ENCODE peak calls at places on chromosomes 7 and 10, in four cellular contexts. One of them, this sample, is unnamed. For H3K4me1, the result is how much of the 10 kb centered on the place peaks cover.

GRCh38 chr7:149838992-149839408 is 825 bp downstream of the ZNF862 start:
- DNase-seq in Karpas-422: no peak
- DNase-seq in GM23248: peak
- DNase-seq in HCT116: no peak
- DNase-seq in this sample: peak

GRCh38 chr7:122887198-122887597 is 938 bp upstream of the CADPS2 start:
- DNase-seq in Karpas-422: no peak
- DNase-seq in GM23248: peak
- DNase-seq in HCT116: peak
- DNase-seq in this sample: peak

GRCh38 chr10:94545277-94546057 is at the start of gene HELLS:
- DNase-seq in Karpas-422: peak
- DNase-seq in GM23248: peak
- DNase-seq in HCT116: peak
- DNase-seq in this sample: peak

GRCh38 chr10:6665847-6666246 is 85.8 kb upstream of the PRKCQ start:
- DNase-seq in Karpas-422: no peak
- DNase-seq in GM23248: no peak
- DNase-seq in HCT116: no peak
- DNase-seq in this sample: no peak

GRCh38 chr10:103896225-103896624 is 21.8 kb downstream of the STN1 start:
- DNase-seq in Karpas-422: no peak
- DNase-seq in GM23248: peak
- DNase-seq in HCT116: peak
- DNase-seq in this sample: no peak

GRCh38 chr10:132100556-132101349 is 35.0 kb downstream of the JAKMIP3 start:
- DNase-seq in Karpas-422: no peak
- DNase-seq in GM23248: no peak
- DNase-seq in HCT116: no peak
- DNase-seq in this sample: no peak

GRCh38 chr10:34364253-34365037 is 450.7 kb downstream of the PARD3 start:
- DNase-seq in Karpas-422: no peak
- DNase-seq in GM23248: no peak
- DNase-seq in HCT116: no peak
- DNase-seq in this sample: peak

GRCh38 chr7:155764432-155764798 is 47.8 kb downstream of the SHH start:
- DNase-seq in Karpas-422: no peak
- DNase-seq in GM23248: no peak
- DNase-seq in HCT116: no peak
- DNase-seq in this sample: no peak

GRCh38 chr10:31187607-31188210 is 131.3 kb upstream of the ZEB1 start:
- DNase-seq in Karpas-422: no peak
- DNase-seq in GM23248: no peak
- DNase-seq in HCT116: no peak
- DNase-seq in this sample: no peak

GRCh38 chr10:125080296-125080695 is 80.1 kb downstream of the CTBP2 start:
- DNase-seq in Karpas-422: no peak
- DNase-seq in GM23248: no peak
- DNase-seq in HCT116: no peak
- DNase-seq in this sample: no peak

GRCh38 chr7:140375808-140376730 is 22.3 kb downstream of the SLC37A3 start:
- DNase-seq in Karpas-422: no peak
- DNase-seq in GM23248: no peak
- DNase-seq in HCT116: no peak
- DNase-seq in this sample: no peak

GRCh38 chr7:23205861-23206510 is 24.1 kb downstream of the NUP42 start:
- DNase-seq in Karpas-422: no peak
- DNase-seq in GM23248: no peak
- DNase-seq in HCT116: no peak
- DNase-seq in this sample: no peak

GRCh38 chr10:132296671-132297443 is 10.9 kb downstream of the STK32C start:
- DNase-seq in Karpas-422: no peak
- DNase-seq in GM23248: no peak
- DNase-seq in HCT116: no peak
- DNase-seq in this sample: no peak

GRCh38 chr7:91846436-91846835 is 34.1 kb downstream of the MTERF1 start:
- DNase-seq in Karpas-422: no peak
- DNase-seq in GM23248: peak
- DNase-seq in HCT116: no peak
- DNase-seq in this sample: peak

GRCh38 chr7:17988136-17988535 is 39.5 kb downstream of the PRPS1L1 start:
- DNase-seq in Karpas-422: no peak
- DNase-seq in GM23248: no peak
- DNase-seq in HCT116: no peak
- DNase-seq in this sample: no peak

GRCh38 chr10:3780766-3781457 is 4.1 kb downstream of the KLF6 start:
- DNase-seq in Karpas-422: no peak
- DNase-seq in GM23248: peak
- DNase-seq in HCT116: no peak
- DNase-seq in this sample: peak
- H3K4me1 ChIP-seq in Karpas-422: under half
- H3K4me1 ChIP-seq in GM23248: under half
- H3K4me1 ChIP-seq in HCT116: half or more
- H3K4me1 ChIP-seq in this sample: half or more

DNA sequence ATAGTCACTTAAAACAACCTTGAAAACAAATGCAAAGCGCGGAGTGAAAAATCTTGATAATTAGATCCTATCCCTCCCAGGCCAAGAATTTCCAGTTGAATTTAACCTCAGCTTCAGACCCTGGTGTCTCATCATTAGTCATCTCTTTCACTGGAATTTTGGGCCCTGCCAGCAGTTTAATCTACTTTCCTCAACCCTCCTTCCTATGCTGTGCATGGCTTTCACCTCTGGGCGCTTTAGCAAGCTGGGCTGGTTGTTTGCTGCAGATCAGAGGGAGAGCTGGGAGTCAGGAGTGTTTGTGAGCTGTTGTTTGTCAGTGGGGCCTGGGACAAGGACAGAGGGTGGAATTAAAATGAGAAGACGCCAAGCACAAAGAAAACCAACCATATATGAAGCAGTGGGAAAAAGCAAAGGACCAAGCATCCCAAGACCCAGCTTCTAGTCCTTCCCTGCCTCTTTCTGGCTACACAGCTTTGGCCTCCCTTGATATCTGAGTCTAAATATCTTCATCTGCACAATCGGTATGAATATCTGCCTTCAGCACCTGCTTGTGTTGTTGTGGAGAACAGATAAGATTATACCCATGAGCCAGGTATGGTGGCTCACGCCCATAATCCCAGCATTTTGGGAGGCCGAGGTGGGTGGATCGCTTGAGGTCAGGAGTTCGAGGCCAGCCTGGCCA is 13.5 kb downstream of the MYOF start:
- DNase-seq in Karpas-422: no peak
- DNase-seq in GM23248: peak
- DNase-seq in HCT116: peak
- DNase-seq in this sample: peak
- H3K4me1 ChIP-seq in Karpas-422: under half
- H3K4me1 ChIP-seq in GM23248: half or more
- H3K4me1 ChIP-seq in HCT116: half or more
- H3K4me1 ChIP-seq in this sample: half or more

DNA sequence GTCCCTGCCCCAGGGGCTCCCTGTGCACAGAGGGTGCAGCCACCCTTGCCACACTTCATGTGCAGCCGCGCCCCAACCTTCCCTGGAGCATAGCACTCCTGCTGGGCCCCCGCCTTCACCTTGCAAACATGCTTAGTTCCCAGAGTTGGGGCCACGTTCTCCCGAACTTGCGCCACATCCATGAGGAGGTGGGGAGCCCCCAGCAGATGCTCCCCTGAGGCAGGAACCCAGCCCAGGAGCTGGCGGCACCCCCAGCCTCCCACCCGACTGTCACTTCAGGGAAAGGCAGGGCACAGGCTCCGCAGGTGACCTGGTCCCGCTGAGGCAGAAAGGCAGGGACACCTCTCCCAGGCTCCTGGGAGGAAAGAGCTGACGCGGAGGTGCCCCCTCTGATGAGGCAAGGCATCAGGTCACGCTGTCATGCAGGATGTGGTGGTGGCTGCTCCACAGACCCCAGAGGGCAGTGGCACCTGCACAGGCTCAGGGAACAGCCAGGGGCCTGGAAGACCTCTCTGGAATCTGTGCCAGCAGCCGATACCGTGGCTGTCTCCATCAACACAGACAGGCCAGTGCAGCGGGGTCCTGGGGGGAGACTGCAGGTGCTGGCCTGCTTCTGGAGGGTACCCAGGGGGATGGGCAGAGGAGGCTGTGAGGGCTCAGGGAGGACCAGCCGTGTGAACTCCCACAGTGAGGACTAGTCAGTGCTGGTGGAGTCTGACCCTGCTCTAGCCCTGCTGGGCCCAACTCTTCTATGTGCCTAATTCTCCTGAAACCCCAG is 221.3 kb downstream of the MAD1L1 start:
- DNase-seq in Karpas-422: no peak
- DNase-seq in GM23248: no peak
- DNase-seq in HCT116: no peak
- DNase-seq in this sample: no peak
- H3K4me1 ChIP-seq in Karpas-422: under half
- H3K4me1 ChIP-seq in GM23248: under half
- H3K4me1 ChIP-seq in HCT116: under half
- H3K4me1 ChIP-seq in this sample: under half

GRCh38 chr7:16874061-16874460 is 7.7 kb downstream of the AGR3 start:
- DNase-seq in Karpas-422: no peak
- DNase-seq in GM23248: no peak
- DNase-seq in HCT116: no peak
- DNase-seq in this sample: no peak
- H3K4me1 ChIP-seq in Karpas-422: under half
- H3K4me1 ChIP-seq in GM23248: under half
- H3K4me1 ChIP-seq in HCT116: under half
- H3K4me1 ChIP-seq in this sample: under half

DNA sequence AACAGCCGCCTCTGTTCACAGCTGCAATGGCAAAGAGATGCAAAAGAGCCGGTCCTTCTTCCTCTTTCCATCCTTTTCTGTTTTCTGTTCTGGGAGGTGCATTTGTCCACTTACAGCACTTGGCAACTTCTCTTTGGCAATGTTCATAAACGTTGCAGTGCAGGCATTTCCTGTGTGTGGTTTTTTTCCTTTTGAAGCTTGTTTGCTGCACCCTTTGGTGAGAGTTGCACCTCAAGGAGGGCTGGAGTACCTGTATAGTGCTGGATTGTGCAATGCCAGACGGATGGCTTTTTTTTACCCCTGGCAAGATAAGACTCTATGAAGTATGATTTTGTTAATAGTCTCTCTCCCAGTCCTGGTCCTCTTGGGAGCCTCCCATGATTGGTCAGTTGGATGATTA is 53.8 kb upstream of the HABP2 start:
- DNase-seq in Karpas-422: no peak
- DNase-seq in GM23248: peak
- DNase-seq in HCT116: no peak
- DNase-seq in this sample: no peak
- H3K4me1 ChIP-seq in Karpas-422: under half
- H3K4me1 ChIP-seq in GM23248: under half
- H3K4me1 ChIP-seq in HCT116: under half
- H3K4me1 ChIP-seq in this sample: under half

GRCh38 chr10:42987575-42987974 is 89.3 kb upstream of the RET start:
- DNase-seq in Karpas-422: no peak
- DNase-seq in GM23248: no peak
- DNase-seq in HCT116: no peak
- DNase-seq in this sample: no peak

GRCh38 chr10:42986618-42987017 is 90.3 kb upstream of the RET start:
- DNase-seq in Karpas-422: no peak
- DNase-seq in GM23248: no peak
- DNase-seq in HCT116: no peak
- DNase-seq in this sample: no peak

GRCh38 chr10:42985436-42986316 is 91.2 kb upstream of the RET start:
- DNase-seq in Karpas-422: no peak
- DNase-seq in GM23248: no peak
- DNase-seq in HCT116: no peak
- DNase-seq in this sample: no peak

GRCh38 chr10:42988069-42988468 is 88.8 kb upstream of the RET start:
- DNase-seq in Karpas-422: no peak
- DNase-seq in GM23248: no peak
- DNase-seq in HCT116: no peak
- DNase-seq in this sample: no peak

GRCh38 chr10:42987121-42987541 is 89.7 kb upstream of the RET start:
- DNase-seq in Karpas-422: no peak
- DNase-seq in GM23248: no peak
- DNase-seq in HCT116: no peak
- DNase-seq in this sample: no peak
- H3K4me1 ChIP-seq in Karpas-422: under half
- H3K4me1 ChIP-seq in GM23248: under half
- H3K4me1 ChIP-seq in HCT116: under half
- H3K4me1 ChIP-seq in this sample: under half

GRCh38 chr7:153859239-153859638 is 193.0 kb upstream of the DPP6 start:
- DNase-seq in Karpas-422: no peak
- DNase-seq in GM23248: no peak
- DNase-seq in HCT116: no peak
- DNase-seq in this sample: no peak

GRCh38 chr7:153858335-153858734 is 193.9 kb upstream of the DPP6 start:
- DNase-seq in Karpas-422: no peak
- DNase-seq in GM23248: peak
- DNase-seq in HCT116: no peak
- DNase-seq in this sample: peak
- H3K4me1 ChIP-seq in Karpas-422: under half
- H3K4me1 ChIP-seq in GM23248: under half
- H3K4me1 ChIP-seq in HCT116: under half
- H3K4me1 ChIP-seq in this sample: under half

DNA sequence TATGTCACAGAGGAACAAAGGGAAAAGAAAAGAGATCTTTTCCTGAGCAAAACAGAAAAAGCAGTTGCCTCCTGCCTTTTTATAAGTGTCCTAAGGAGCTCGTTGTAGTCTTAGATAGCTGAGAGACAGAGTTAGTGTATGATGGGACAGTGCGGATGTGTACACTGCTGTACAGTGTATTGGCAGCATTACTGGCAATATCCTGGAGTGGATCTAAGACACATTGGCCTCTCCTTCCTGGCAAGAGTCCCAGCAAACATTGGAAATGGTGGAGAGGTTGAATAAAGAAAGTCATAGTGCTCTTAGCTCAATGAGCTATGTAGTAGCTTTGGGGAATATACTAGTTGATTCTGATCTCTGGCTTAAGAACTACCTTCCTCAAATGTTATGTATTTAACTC is 22.7 kb downstream of the GARS1 start:
- DNase-seq in Karpas-422: no peak
- DNase-seq in GM23248: no peak
- DNase-seq in HCT116: no peak
- DNase-seq in this sample: no peak
- H3K4me1 ChIP-seq in Karpas-422: under half
- H3K4me1 ChIP-seq in GM23248: under half
- H3K4me1 ChIP-seq in HCT116: under half
- H3K4me1 ChIP-seq in this sample: under half

This sample was measured in astrocyte.